ENCODE peak calls at places on chromosome 15, in ten cellular contexts. J is WERI-Rb-1, E is dorsolateral prefrontal cortex, M is GM06990, G is HepG2, S is DND-41, H is HFF-Myc, V is fibroblast of pulmonary artery, N is PC-3, A is colonic mucosa. X is an unnamed sample.

GRCh38 chr15:70098461-70099166 is 897 bp upstream of the TLE3 start:
- DNase-seq in J (no peak), E (no peak), M (peak), G (peak), S (peak), H (no peak), V (peak), N (peak), A (peak), X (peak)

GRCh38 chr15:35740761-35741160 is 194.8 kb upstream of the DPH6 start:
- DNase-seq in J (no peak), E (no peak), M (no peak), G (no peak), S (no peak), H (peak), V (peak), N (no peak), A (no peak), X (no peak)

GRCh38 chr15:91568036-91568435 is 285.5 kb upstream of the SLCO3A1 start:
- DNase-seq in J (no peak), E (no peak), M (no peak), G (no peak), S (no peak), H (no peak), V (no peak), N (no peak), A (no peak), X (no peak)

GRCh38 chr15:74892313-74892712 is 2.5 kb downstream of the MPI start:
- DNase-seq in J (no peak), E (no peak), M (no peak), G (no peak), S (no peak), H (no peak), V (no peak), N (peak), A (peak), X (no peak)

GRCh38 chr15:67550522-67550921 is 8.0 kb downstream of the MAP2K5 start:
- DNase-seq in J (no peak), E (no peak), M (no peak), G (no peak), S (no peak), H (no peak), V (peak), N (no peak), A (no peak), X (no peak)

GRCh38 chr15:59685737-59686297 is 3.3 kb downstream of the BNIP2 start:
- DNase-seq in J (no peak), E (no peak), M (no peak), G (no peak), S (no peak), H (peak), V (peak), N (no peak), A (no peak), X (no peak)

GRCh38 chr15:25244731-25245585 is 193.9 kb downstream of the UBE3A start:
- DNase-seq in J (peak), E (peak), M (no peak), G (no peak), S (no peak), H (no peak), V (no peak), N (no peak), A (peak), X (no peak)

GRCh38 chr15:38652998-38653397 is 88.4 kb upstream of the RASGRP1 start:
- DNase-seq in J (peak), E (no peak), M (no peak), G (no peak), S (peak), H (no peak), V (no peak), N (no peak), A (peak), X (peak)

GRCh38 chr15:77456746-77457618 is 36.3 kb downstream of the HMG20A start:
- DNase-seq in J (no peak), E (no peak), M (no peak), G (no peak), S (no peak), H (no peak), V (no peak), N (no peak), A (no peak), X (no peak)

GRCh38 chr15:69468241-69469121 is 15.9 kb downstream of the RPLP1 start:
- DNase-seq in J (no peak), E (no peak), M (peak), G (no peak), S (peak), H (no peak), V (peak), N (peak), A (peak), X (peak)

GRCh38 chr15:89958107-89958805 is 42.9 kb upstream of the ZNF710 start:
- DNase-seq in J (no peak), E (no peak), M (no peak), G (peak), S (no peak), H (no peak), V (no peak), N (no peak), A (peak), X (no peak)

GRCh38 chr15:71635735-71636134 is 174.6 kb upstream of the NR2E3 start:
- DNase-seq in J (no peak), E (no peak), M (no peak), G (no peak), S (no peak), H (no peak), V (no peak), N (no peak), A (no peak), X (no peak)

GRCh38 chr15:88513195-88513594 is 33.3 kb downstream of the DET1 start:
- DNase-seq in J (no peak), E (no peak), M (no peak), G (no peak), S (no peak), H (no peak), V (no peak), N (peak), A (no peak), X (no peak)

GRCh38 chr15:50135123-50135541 is 16.1 kb upstream of the ATP8B4 start:
- DNase-seq in J (no peak), E (no peak), M (no peak), G (no peak), S (no peak), H (no peak), V (no peak), N (no peak), A (no peak), X (no peak)

GRCh38 chr15:96312641-96313335 is 17.7 kb upstream of the NR2F2 start:
- DNase-seq in J (no peak), E (no peak), M (no peak), G (no peak), S (no peak), H (no peak), V (peak), N (peak), A (no peak), X (no peak)

GRCh38 chr15:91660174-91660649 is 193.3 kb upstream of the SLCO3A1 start:
- DNase-seq in J (no peak), E (no peak), M (no peak), G (no peak), S (peak), H (no peak), V (no peak), N (no peak), A (no peak), X (no peak)

GRCh38 chr15:58260186-58260910 is 122.2 kb downstream of the AQP9 start:
- DNase-seq in J (no peak), E (no peak), M (no peak), G (no peak), S (no peak), H (no peak), V (no peak), N (no peak), A (no peak), X (no peak)

GRCh38 chr15:68602484-68603240 is 23.9 kb downstream of the CORO2B start:
- DNase-seq in J (peak), E (no peak), M (no peak), G (no peak), S (no peak), H (no peak), V (no peak), N (no peak), A (no peak), X (no peak)

GRCh38 chr15:60017538-60018199 is 13.6 kb downstream of the FOXB1 start:
- DNase-seq in J (no peak), E (no peak), M (no peak), G (no peak), S (peak), H (no peak), V (peak), N (peak), A (no peak), X (no peak)

GRCh38 chr15:78629031-78629715 is 8.4 kb upstream of the CHRNA3 start:
- DNase-seq in J (no peak), E (no peak), M (no peak), G (no peak), S (no peak), H (no peak), V (no peak), N (no peak), A (no peak), X (no peak)

GRCh38 chr15:76898102-76898501 is 7.0 kb downstream of the SCAPER start:
- DNase-seq in J (no peak), E (no peak), M (no peak), G (no peak), S (no peak), H (no peak), V (no peak), N (peak), A (no peak), X (no peak)

GRCh38 chr15:69509131-69509530 is 56.5 kb downstream of the RPLP1 start:
- DNase-seq in J (no peak), E (no peak), M (no peak), G (no peak), S (no peak), H (no peak), V (no peak), N (peak), A (no peak), X (no peak)

GRCh38 chr15:25847066-25847465 is 16.1 kb downstream of the ATP10A start:
- DNase-seq in J (no peak), E (no peak), M (no peak), G (no peak), S (no peak), H (no peak), V (no peak), N (no peak), A (no peak), X (no peak)

GRCh38 chr15:60673918-60674558 is 195.1 kb upstream of the ICE2 start:
- DNase-seq in J (no peak), E (no peak), M (no peak), G (peak), S (no peak), H (peak), V (peak), N (peak), A (peak), X (peak)

GRCh38 chr15:100824211-100824610 is 55.4 kb upstream of the ALDH1A3 start:
- DNase-seq in J (no peak), E (no peak), M (no peak), G (no peak), S (no peak), H (no peak), V (peak), N (no peak), A (no peak), X (no peak)

GRCh38 chr15:41473418-41473817 is 20.3 kb upstream of the ITPKA start:
- DNase-seq in J (no peak), E (no peak), M (no peak), G (no peak), S (no peak), H (no peak), V (no peak), N (no peak), A (peak), X (no peak)

GRCh38 chr15:81111510-81112375 is 22.3 kb upstream of the CFAP161 start:
- DNase-seq in J (no peak), E (no peak), M (peak), G (no peak), S (no peak), H (no peak), V (no peak), N (no peak), A (no peak), X (peak)

GRCh38 chr15:45795487-45796069 is 160.7 kb downstream of the SQOR start:
- DNase-seq in J (peak), E (no peak), M (no peak), G (peak), S (peak), H (no peak), V (peak), N (peak), A (peak), X (peak)

GRCh38 chr15:90001062-90001682 is at the start of gene ZNF710:
- DNase-seq in J (peak), E (peak), M (peak), G (no peak), S (peak), H (no peak), V (peak), N (peak), A (no peak), X (peak)

GRCh38 chr15:70299931-70300858 is 202.5 kb upstream of the TLE3 start:
- DNase-seq in J (no peak), E (no peak), M (peak), G (no peak), S (peak), H (no peak), V (no peak), N (no peak), A (no peak), X (peak)

DNA sequence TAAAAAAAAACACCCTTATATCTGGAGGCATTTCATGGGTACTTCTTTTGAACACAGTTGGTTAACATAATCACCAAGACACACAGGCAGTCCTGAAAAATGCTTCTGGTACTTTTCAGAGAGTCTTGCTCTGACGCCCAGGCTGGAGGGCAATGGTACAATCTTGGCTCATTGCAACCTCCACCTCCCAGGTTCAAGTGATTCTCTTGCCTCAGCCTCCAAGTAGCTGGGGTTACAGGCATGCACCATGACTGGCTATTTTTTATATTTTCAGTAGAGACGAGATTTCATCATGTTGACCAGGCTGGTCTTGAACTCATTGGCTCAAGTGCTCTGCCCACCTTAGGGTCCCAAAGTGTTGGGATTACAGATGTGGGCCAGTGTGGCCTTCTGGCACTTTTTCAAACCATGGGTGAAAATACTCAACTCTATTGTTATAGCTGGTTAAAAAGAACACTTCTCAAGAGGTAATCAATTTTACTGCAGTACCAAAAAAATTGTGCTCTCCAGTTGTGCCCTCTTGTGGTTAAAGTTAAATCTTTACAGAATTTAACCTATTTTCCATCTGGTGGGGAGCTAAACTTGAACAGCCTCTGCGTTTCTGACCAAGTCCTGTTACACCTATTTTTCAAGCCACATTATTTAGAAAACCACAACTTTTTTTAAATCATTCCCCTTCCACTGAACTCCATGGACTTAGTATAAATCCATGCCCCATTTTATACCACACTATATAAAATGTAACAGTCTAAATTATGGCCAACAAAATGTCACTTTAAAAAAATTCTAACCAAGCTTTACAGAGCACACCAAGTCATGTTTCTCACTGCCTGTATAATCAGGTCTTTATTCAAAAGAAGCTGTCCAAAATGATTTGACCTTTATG is 1.2 kb upstream of the SNAPC5 start:
- DNase-seq in J (no peak), E (no peak), M (no peak), G (peak), S (no peak), H (no peak), V (peak), N (peak), A (no peak), X (peak)
- TF ChIP-seq CTCF in J (no peak), E (peak), M (peak), G (peak), S (peak), H (peak), V (peak), N (peak), A (peak), X (peak)

GRCh38 chr15:65833501-65834220 is 35.6 kb upstream of the RAB11A start:
- DNase-seq in J (peak), E (no peak), M (no peak), G (peak), S (peak), H (no peak), V (no peak), N (peak), A (peak), X (peak)
- H3K4me3 ChIP-seq in J (no peak), E (peak), M (no peak), G (peak), S (no peak), H (no peak), V (no peak), N (peak), A (no peak), X (no peak)

GRCh38 chr15:29695486-29696167 is 126.6 kb downstream of the TJP1 start:
- DNase-seq in J (peak), E (no peak), M (no peak), G (peak), S (no peak), H (no peak), V (no peak), N (peak), A (no peak), X (peak)

GRCh38 chr15:29690765-29691475 is 131.3 kb downstream of the TJP1 start:
- DNase-seq in J (no peak), E (no peak), M (no peak), G (peak), S (no peak), H (no peak), V (peak), N (peak), A (no peak), X (no peak)

GRCh38 chr15:29693225-29693624 is 129.0 kb downstream of the TJP1 start:
- DNase-seq in J (no peak), E (no peak), M (no peak), G (no peak), S (no peak), H (no peak), V (no peak), N (peak), A (no peak), X (no peak)

GRCh38 chr15:29689724-29689986 is 132.6 kb downstream of the TJP1 start:
- DNase-seq in J (no peak), E (no peak), M (no peak), G (no peak), S (no peak), H (no peak), V (no peak), N (no peak), A (no peak), X (no peak)

GRCh38 chr15:29692527-29692926 is 129.7 kb downstream of the TJP1 start:
- DNase-seq in J (no peak), E (no peak), M (no peak), G (no peak), S (no peak), H (no peak), V (peak), N (no peak), A (no peak), X (no peak)
- TF ChIP-seq CTCF in J (peak), E (peak), M (peak), G (no peak), S (no peak), H (peak), V (peak), N (peak), A (no peak), X (peak)

GRCh38 chr15:56971571-56971970 is 53.1 kb downstream of the TCF12 start:
- DNase-seq in J (no peak), E (no peak), M (no peak), G (no peak), S (no peak), H (no peak), V (no peak), N (no peak), A (no peak), X (no peak)
- H3K4me3 ChIP-seq in J (no peak), E (no peak), M (no peak), G (no peak), S (no peak), H (no peak), V (no peak), N (no peak), A (no peak), X (no peak)

GRCh38 chr15:82139823-82140268 is 94.0 kb upstream of the MEX3B start:
- DNase-seq in J (no peak), E (no peak), M (no peak), G (peak), S (no peak), H (no peak), V (peak), N (peak), A (no peak), X (peak)
- TF ChIP-seq CTCF in J (peak), E (peak), M (peak), G (peak), S (peak), H (peak), V (peak), N (peak), A (peak), X (peak)

GRCh38 chr15:63041402-63041977 is 1.1 kb upstream of the TPM1 start:
- DNase-seq in J (no peak), E (no peak), M (no peak), G (no peak), S (no peak), H (no peak), V (no peak), N (no peak), A (no peak), X (no peak)
- H3K4me3 ChIP-seq in J (peak), E (peak), M (no peak), G (peak), S (no peak), H (peak), V (peak), N (no peak), A (peak), X (no peak)

GRCh38 chr15:33183334-33183733 is 11.2 kb downstream of the FMN1 start:
- DNase-seq in J (no peak), E (no peak), M (no peak), G (no peak), S (no peak), H (no peak), V (no peak), N (no peak), A (no peak), X (no peak)

GRCh38 chr15:33179874-33180273 is 14.6 kb downstream of the FMN1 start:
- DNase-seq in J (no peak), E (no peak), M (no peak), G (no peak), S (no peak), H (no peak), V (no peak), N (no peak), A (no peak), X (no peak)

GRCh38 chr15:33188159-33188558 is 6.4 kb downstream of the FMN1 start:
- DNase-seq in J (no peak), E (no peak), M (no peak), G (no peak), S (no peak), H (no peak), V (no peak), N (no peak), A (no peak), X (no peak)

GRCh38 chr15:33182278-33182905 is 12.1 kb downstream of the FMN1 start:
- DNase-seq in J (peak), E (no peak), M (no peak), G (no peak), S (no peak), H (no peak), V (no peak), N (no peak), A (no peak), X (no peak)
- TF ChIP-seq CTCF in J (peak), E (no peak), M (no peak), G (no peak), S (no peak), H (no peak), V (no peak), N (no peak), A (no peak), X (no peak)

GRCh38 chr15:99249270-99249817 is at the start of gene TTC23:
- DNase-seq in J (no peak), E (no peak), M (no peak), G (peak), S (peak), H (peak), V (peak), N (peak), A (peak), X (no peak)

GRCh38 chr15:99248000-99248727 is 1.2 kb downstream of the TTC23 start:
- DNase-seq in J (no peak), E (no peak), M (no peak), G (no peak), S (no peak), H (no peak), V (no peak), N (no peak), A (no peak), X (no peak)

GRCh38 chr15:99250494-99251435 is 516 bp upstream of the LRRC28 start:
- DNase-seq in J (peak), E (peak), M (peak), G (peak), S (peak), H (peak), V (peak), N (peak), A (peak), X (peak)

GRCh38 chr15:99251436-99251821 is at the start of gene LRRC28:
- DNase-seq in J (no peak), E (no peak), M (no peak), G (peak), S (no peak), H (no peak), V (no peak), N (no peak), A (no peak), X (no peak)

GRCh38 chr15:99250001-99250400 is 620 bp upstream of the TTC23 start:
- DNase-seq in J (no peak), E (no peak), M (no peak), G (no peak), S (no peak), H (no peak), V (no peak), N (no peak), A (no peak), X (no peak)
- H3K4me3 ChIP-seq in J (peak), E (peak), M (no peak), G (peak), S (peak), H (peak), V (peak), N (peak), A (peak), X (peak)

GRCh38 chr15:48897144-48897814 is 19.3 kb downstream of the EID1 start:
- DNase-seq in J (no peak), E (no peak), M (no peak), G (no peak), S (no peak), H (peak), V (peak), N (no peak), A (no peak), X (no peak)
- TF ChIP-seq CTCF in J (no peak), E (no peak), M (no peak), G (no peak), S (no peak), H (no peak), V (no peak), N (no peak), A (no peak), X (no peak)